ENCODE peak calls at places on chromosomes 6 and 20, in four cellular contexts. U is posterior cingulate gyrus; F is stimulated activated CD4-positive, alpha-beta T cell treated with anti-CD3 and anti-CD28 coated beads, TNF-alpha, amount 100 ng/mL, for 24 hours; I is NCI-H524. H is an unnamed sample.

GRCh38 chr6:6918216-6918983 is 189.4 kb upstream of the RREB1 start:
- DNase-seq in U (peak), F (peak), I (peak), H (no peak)

GRCh38 chr20:49234831-49235230 is 15.6 kb downstream of the DDX27 start:
- DNase-seq in U (no peak), F (no peak), I (no peak), H (no peak)

GRCh38 chr20:5482791-5483190 is 166.0 kb upstream of the PROKR2 start:
- DNase-seq in U (no peak), F (no peak), I (no peak), H (no peak)

GRCh38 chr6:117496383-117496990 is 14.0 kb downstream of the DCBLD1 start:
- DNase-seq in U (no peak), F (no peak), I (no peak), H (no peak)

GRCh38 chr20:41135187-41135887 is 2.0 kb upstream of the PLCG1 start:
- DNase-seq in U (no peak), F (no peak), I (peak), H (no peak)

GRCh38 chr6:81487489-81487888 is 265.0 kb downstream of the TENT5A start:
- DNase-seq in U (peak), F (no peak), I (peak), H (no peak)

GRCh38 chr20:37396520-37397075 is 50.7 kb downstream of the SRC start:
- DNase-seq in U (no peak), F (no peak), I (peak), H (no peak)

GRCh38 chr6:133286765-133287164 is 45.6 kb downstream of the EYA4 start:
- DNase-seq in U (no peak), F (no peak), I (peak), H (no peak)

GRCh38 chr6:108658174-108658573 is 97.5 kb downstream of the FOXO3 start:
- DNase-seq in U (no peak), F (no peak), I (no peak), H (no peak)

GRCh38 chr6:141963543-141964295 is 169.0 kb upstream of the GJE1 start:
- DNase-seq in U (no peak), F (no peak), I (peak), H (no peak)

GRCh38 chr6:130969807-130970491 is 93.1 kb downstream of the EPB41L2 start:
- DNase-seq in U (no peak), F (no peak), I (no peak), H (no peak)

GRCh38 chr20:43331911-43332310 is 125.8 kb upstream of the SRSF6 start:
- DNase-seq in U (peak), F (no peak), I (no peak), H (no peak)

GRCh38 chr6:169491482-169491881 is 210.3 kb downstream of the WDR27 start:
- DNase-seq in U (no peak), F (no peak), I (no peak), H (no peak)

GRCh38 chr6:156423829-156424228 is 353.3 kb upstream of the ARID1B start:
- DNase-seq in U (no peak), F (no peak), I (no peak), H (no peak)

GRCh38 chr6:45737331-45738056 is 278.2 kb downstream of the CLIC5 start:
- DNase-seq in U (no peak), F (no peak), I (no peak), H (no peak)

GRCh38 chr20:57369601-57370000 is 18.5 kb downstream of the RAE1 start:
- DNase-seq in U (no peak), F (no peak), I (no peak), H (no peak)

GRCh38 chr6:73606428-73606827 is 47.4 kb downstream of the SLC17A5 start:
- DNase-seq in U (no peak), F (no peak), I (peak), H (no peak)

GRCh38 chr6:134376785-134377184 is 58.9 kb upstream of the SGK1 start:
- DNase-seq in U (no peak), F (no peak), I (no peak), H (no peak)

GRCh38 chr6:53358440-53359087 is 9.8 kb upstream of the ELOVL5 start:
- DNase-seq in U (no peak), F (no peak), I (no peak), H (no peak)

GRCh38 chr6:32837651-32838113 is 857 bp downstream of the TAP2 start:
- DNase-seq in U (no peak), F (no peak), I (no peak), H (no peak)

GRCh38 chr6:16374796-16375195 is 136.4 kb downstream of the GMPR start:
- DNase-seq in U (peak), F (no peak), I (no peak), H (no peak)

GRCh38 chr6:63395388-63395787 is 75.6 kb upstream of the LGSN start:
- DNase-seq in U (no peak), F (no peak), I (no peak), H (no peak)

GRCh38 chr6:12198851-12199250 is 91.3 kb upstream of the EDN1 start:
- DNase-seq in U (no peak), F (no peak), I (no peak), H (no peak)

GRCh38 chr6:12577124-12577845 is 139.3 kb upstream of the PHACTR1 start:
- DNase-seq in U (no peak), F (no peak), I (no peak), H (no peak)

GRCh38 chr20:49484180-49485140 is 2.0 kb upstream of the KCNB1 start:
- DNase-seq in U (peak), F (peak), I (peak), H (peak)

GRCh38 chr6:139905404-139906052 is 531.1 kb upstream of the CITED2 start:
- DNase-seq in U (no peak), F (no peak), I (peak), H (no peak)

GRCh38 chr6:7728855-7729590 is 3.1 kb downstream of the BMP6 start:
- DNase-seq in U (no peak), F (no peak), I (peak), H (no peak)

GRCh38 chr6:25882066-25882496 is 8.0 kb upstream of the SLC17A3 start:
- DNase-seq in U (no peak), F (no peak), I (no peak), H (no peak)

GRCh38 chr6:168662301-168662936 is 221.4 kb downstream of the SMOC2 start:
- DNase-seq in U (no peak), F (no peak), I (no peak), H (no peak)

GRCh38 chr6:99431901-99432300 is 6.8 kb upstream of the PNISR start:
- DNase-seq in U (no peak), F (no peak), I (no peak), H (no peak)

GRCh38 chr20:56994006-56994405 is 272.4 kb downstream of the BMP7 start:
- DNase-seq in U (no peak), F (no peak), I (no peak), H (no peak)

H was measured in coronary artery.